ENCODE peak calls at places on chromosome 17, in nine cellular contexts. I is IMR-90, B is MM.1S, L is kidney, K is H9, S is colonic mucosa, G is endodermal cell, T is GM23248, W is astrocyte. H is an unnamed sample.

GRCh38 chr17:55273579-55274370 is 9.0 kb downstream of the HLF start:
- DNase-seq in I (no peak), B (no peak), L (peak; percentile 92), K (no peak), S (no peak), G (no peak), T (peak; percentile 75), W (no peak), H (peak; percentile 38)

GRCh38 chr17:31319253-31319661 is 2.2 kb downstream of the EVI2A start:
- DNase-seq in I (no peak), B (peak; percentile 44), L (no peak), K (no peak), S (no peak), G (no peak), T (no peak), W (no peak), H (no peak)

GRCh38 chr17:59897090-59897489 is 4.2 kb downstream of the RPS6KB1 start:
- DNase-seq in I (peak; percentile 71), B (no peak), L (no peak), K (no peak), S (no peak), G (no peak), T (peak; percentile 36), W (no peak), H (peak; percentile 30)

GRCh38 chr17:34133350-34133749 is 121.7 kb upstream of the CCL2 start:
- DNase-seq in I (no peak), B (no peak), L (no peak), K (no peak), S (no peak), G (peak; percentile 43), T (no peak), W (no peak), H (no peak)

GRCh38 chr17:1621273-1621954 is 7.2 kb downstream of the SLC43A2 start:
- DNase-seq in I (no peak), B (no peak), L (no peak), K (no peak), S (no peak), G (no peak), T (no peak), W (no peak), H (no peak)

GRCh38 chr17:69473801-69474170 is 59.3 kb downstream of the MAP2K6 start:
- DNase-seq in I (peak; percentile 72), B (no peak), L (no peak), K (no peak), S (no peak), G (no peak), T (peak; percentile 84), W (peak; percentile 67), H (peak; percentile 56)

GRCh38 chr17:80682372-80682771 is 137.7 kb downstream of the RPTOR start:
- DNase-seq in I (no peak), B (no peak), L (no peak), K (no peak), S (no peak), G (no peak), T (no peak), W (no peak), H (no peak)

GRCh38 chr17:38361700-38362465 is 10.2 kb downstream of the SOCS7 start:
- DNase-seq in I (no peak), B (no peak), L (no peak), K (no peak), S (no peak), G (no peak), T (peak; percentile 51), W (peak; percentile 23), H (peak; percentile 58)

GRCh38 chr17:16942141-16943031 is 29.5 kb downstream of the TNFRSF13B start:
- DNase-seq in I (peak; percentile 8), B (no peak), L (no peak), K (no peak), S (no peak), G (peak; percentile 41), T (peak; percentile 47), W (no peak), H (no peak)

GRCh38 chr17:38584350-38584925 is 21.3 kb downstream of the SRCIN1 start:
- DNase-seq in I (peak; percentile 33), B (peak; percentile 51), L (peak; percentile 90), K (peak; percentile 89), S (peak; percentile 63), G (peak; percentile 95), T (peak; percentile 73), W (no peak), H (peak; percentile 74)

GRCh38 chr17:37844158-37844976 is 79.8 kb upstream of the TBC1D3K start:
- DNase-seq in I (peak; percentile 58), B (peak; percentile 51), L (peak; percentile 83), K (peak; percentile 89), S (peak; percentile 66), G (peak; percentile 97), T (peak; percentile 71), W (peak; percentile 31), H (peak; percentile 42)

GRCh38 chr17:8064590-8065019 is 22.9 kb downstream of the ALOX12B start:
- DNase-seq in I (no peak), B (no peak), L (peak; percentile 37), K (no peak), S (no peak), G (peak; percentile 58), T (no peak), W (no peak), H (no peak)

GRCh38 chr17:41973457-41973856 is 6.9 kb downstream of the CNP start:
- DNase-seq in I (no peak), B (no peak), L (peak; percentile 81), K (no peak), S (no peak), G (no peak), T (no peak), W (no peak), H (no peak)

GRCh38 chr17:55283256-55283965 is 18.7 kb downstream of the HLF start:
- DNase-seq in I (no peak), B (no peak), L (no peak), K (no peak), S (no peak), G (no peak), T (no peak), W (peak; percentile 30), H (no peak)

GRCh38 chr17:30235386-30236296 is at the start of gene SLC6A4:
- DNase-seq in I (no peak), B (no peak), L (no peak), K (peak; percentile 60), S (no peak), G (peak; percentile 79), T (peak; percentile 64), W (no peak), H (peak; percentile 54)

GRCh38 chr17:47966079-47966519 is 4.8 kb upstream of the CDK5RAP3 start:
- DNase-seq in I (no peak), B (no peak), L (no peak), K (no peak), S (peak; percentile 92), G (peak; percentile 32), T (peak; percentile 13), W (no peak), H (peak; percentile 20)

GRCh38 chr17:73969956-73970355 is 233.5 kb upstream of the RPL38 start:
- DNase-seq in I (no peak), B (no peak), L (peak; percentile 32), K (no peak), S (no peak), G (peak; percentile 30), T (no peak), W (no peak), H (no peak)

GRCh38 chr17:73973881-73974409 is 229.5 kb upstream of the RPL38 start:
- DNase-seq in I (no peak), B (no peak), L (no peak), K (no peak), S (peak; percentile 30), G (peak; percentile 60), T (no peak), W (peak; percentile 9), H (no peak)

GRCh38 chr17:73972056-73972455 is 231.4 kb upstream of the RPL38 start:
- DNase-seq in I (no peak), B (no peak), L (no peak), K (no peak), S (no peak), G (peak; percentile 28), T (no peak), W (no peak), H (no peak)

GRCh38 chr17:73974536-73974935 is 228.9 kb upstream of the RPL38 start:
- DNase-seq in I (no peak), B (no peak), L (no peak), K (no peak), S (no peak), G (no peak), T (no peak), W (no peak), H (no peak)

GRCh38 chr17:73972901-73973300 is 230.6 kb upstream of the RPL38 start:
- DNase-seq in I (no peak), B (no peak), L (no peak), K (no peak), S (no peak), G (peak; percentile 37), T (no peak), W (no peak), H (no peak)
- H3K9ac ChIP-seq in I (no peak overlapping the region), B (no peak overlapping the region), L (no peak overlapping the region), K (no peak overlapping the region), S (no peak overlapping the region), G (no peak overlapping the region), T (no peak overlapping the region), W (no peak overlapping the region), H (no peak overlapping the region)

DNA sequence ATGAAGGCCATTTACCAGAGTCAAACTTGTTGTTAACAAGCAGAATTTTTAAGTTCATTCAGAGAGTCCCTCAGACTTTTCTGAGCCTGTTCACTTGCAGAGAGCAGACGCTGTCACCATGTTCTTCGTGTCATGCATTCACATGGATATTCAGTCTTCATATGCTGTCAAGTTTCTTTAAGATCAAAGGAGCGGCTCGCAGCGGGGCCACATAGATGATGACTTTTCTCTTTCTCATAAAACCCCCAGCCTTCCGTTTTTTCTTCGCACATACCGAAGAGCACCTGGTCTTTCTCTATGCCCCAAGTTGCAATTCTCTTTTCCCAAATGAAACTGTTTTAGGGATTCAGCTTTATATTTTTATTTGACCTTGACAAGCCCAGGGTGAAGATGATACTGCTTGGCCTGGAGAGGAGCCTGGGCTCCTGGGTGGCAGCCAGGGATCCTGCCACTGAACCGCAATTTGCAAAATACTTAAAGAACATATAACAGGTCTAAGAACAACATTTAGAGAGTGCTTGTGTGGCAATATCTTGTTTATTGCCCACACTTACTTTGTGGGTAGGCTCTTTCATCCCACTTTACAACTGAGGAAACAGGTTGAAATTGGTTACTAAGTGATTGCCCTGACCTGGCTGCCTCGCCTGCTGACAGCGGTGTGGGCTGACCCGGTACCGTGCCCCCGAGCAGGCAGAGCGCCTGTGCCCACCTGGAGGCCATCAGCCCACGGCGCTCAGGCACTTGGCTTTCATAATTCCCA is 22.9 kb downstream of the SEC14L1 start:
- DNase-seq in I (no peak), B (peak; percentile 91), L (no peak), K (no peak), S (no peak), G (no peak), T (no peak), W (no peak), H (no peak)
- H3K4me1 ChIP-seq in I (peaks cover 17% of the 10 kb centered on the region), B (peaks cover 67% of the 10 kb centered on the region), L (peaks cover 41% of the 10 kb centered on the region), K (peaks cover 9% of the 10 kb centered on the region), S (peaks cover 3% of the 10 kb centered on the region), G (peaks cover 5% of the 10 kb centered on the region), T (peaks cover 12% of the 10 kb centered on the region), W (peaks cover 24% of the 10 kb centered on the region), H (peaks cover 35% of the 10 kb centered on the region)

GRCh38 chr17:79006001-79006400 is 3.6 kb downstream of the CANT1 start:
- DNase-seq in I (no peak), B (no peak), L (no peak), K (no peak), S (peak; percentile 70), G (peak; percentile 40), T (no peak), W (no peak), H (no peak)
- H3K9ac ChIP-seq in I (no peak overlapping the region), B (no peak overlapping the region), L (no peak overlapping the region), K (no peak overlapping the region), S (peak overlapping the region; percentile 80), G (no peak overlapping the region), T (no peak overlapping the region), W (no peak overlapping the region), H (no peak overlapping the region)

GRCh38 chr17:57433396-57433944 is 177.1 kb downstream of the MSI2 start:
- DNase-seq in I (no peak), B (no peak), L (no peak), K (no peak), S (no peak), G (no peak), T (no peak), W (no peak), H (no peak)
- H3K4me1 ChIP-seq in I (no peaks in the 10 kb centered on the region), B (no peaks in the 10 kb centered on the region), L (peaks cover 17% of the 10 kb centered on the region), K (peaks cover 8% of the 10 kb centered on the region), S (no peaks in the 10 kb centered on the region), G (peaks cover 7% of the 10 kb centered on the region), T (no peaks in the 10 kb centered on the region), W (no peaks in the 10 kb centered on the region), H (no peaks in the 10 kb centered on the region)